ENCODE peak calls at places on chromosomes 13 and 19, in eight cellular contexts. One of them, this sample, is unnamed.

GRCh38 chr19:35029737-35030256 is 473 bp upstream of the SCN1B start:
- DNase-seq in small intestine: no peak
- DNase-seq in Calu3: no peak
- DNase-seq in dermis blood vessel endothelial cell: no peak
- DNase-seq in BJ: no peak
- DNase-seq in pancreas: no peak
- DNase-seq in right cardiac atrium: no peak
- DNase-seq in heart right ventricle: no peak
- DNase-seq in this sample: no peak

GRCh38 chr13:75296651-75297050 is 185.3 kb downstream of the TBC1D4 start:
- DNase-seq in dermis blood vessel endothelial cell: no peak
- DNase-seq in heart right ventricle: no peak
- DNase-seq in Calu3: no peak
- DNase-seq in small intestine: no peak
- DNase-seq in pancreas: no peak
- DNase-seq in right cardiac atrium: no peak
- DNase-seq in BJ: no peak
- DNase-seq in this sample: no peak

GRCh38 chr19:16676101-16676798 is 15.3 kb downstream of the TMEM38A start:
- DNase-seq in heart right ventricle: no peak
- DNase-seq in small intestine: no peak
- DNase-seq in pancreas: no peak
- DNase-seq in Calu3: no peak
- DNase-seq in BJ: no peak
- DNase-seq in dermis blood vessel endothelial cell: no peak
- DNase-seq in right cardiac atrium: no peak
- DNase-seq in this sample: peak; percentile 49

GRCh38 chr19:7965259-7965841 is 21.9 kb upstream of the TIMM44 start:
- DNase-seq in BJ: no peak
- DNase-seq in pancreas: no peak
- DNase-seq in dermis blood vessel endothelial cell: no peak
- DNase-seq in right cardiac atrium: no peak
- DNase-seq in small intestine: no peak
- DNase-seq in heart right ventricle: no peak
- DNase-seq in Calu3: no peak
- DNase-seq in this sample: no peak

GRCh38 chr19:3982701-3983541 is 2.3 kb downstream of the EEF2 start:
- DNase-seq in heart right ventricle: no peak
- DNase-seq in small intestine: no peak
- DNase-seq in right cardiac atrium: no peak
- DNase-seq in Calu3: no peak
- DNase-seq in pancreas: peak; percentile 19
- DNase-seq in BJ: no peak
- DNase-seq in dermis blood vessel endothelial cell: peak; percentile 44
- DNase-seq in this sample: no peak

GRCh38 chr13:26029581-26030136 is 22.2 kb downstream of the SHISA2 start:
- DNase-seq in BJ: no peak
- DNase-seq in dermis blood vessel endothelial cell: no peak
- DNase-seq in small intestine: no peak
- DNase-seq in pancreas: no peak
- DNase-seq in right cardiac atrium: no peak
- DNase-seq in Calu3: no peak
- DNase-seq in heart right ventricle: no peak
- DNase-seq in this sample: no peak

GRCh38 chr13:51637852-51638496 is 53.7 kb downstream of the WDFY2 start:
- DNase-seq in dermis blood vessel endothelial cell: no peak
- DNase-seq in Calu3: no peak
- DNase-seq in right cardiac atrium: no peak
- DNase-seq in heart right ventricle: no peak
- DNase-seq in pancreas: no peak
- DNase-seq in BJ: no peak
- DNase-seq in small intestine: no peak
- DNase-seq in this sample: no peak

GRCh38 chr19:4154571-4155312 is 1.3 kb downstream of the CREB3L3 start:
- DNase-seq in small intestine: no peak
- DNase-seq in Calu3: no peak
- DNase-seq in BJ: no peak
- DNase-seq in right cardiac atrium: no peak
- DNase-seq in heart right ventricle: no peak
- DNase-seq in dermis blood vessel endothelial cell: no peak
- DNase-seq in pancreas: no peak
- DNase-seq in this sample: no peak

GRCh38 chr19:36041831-36042230 is 9.2 kb upstream of the CLIP3 start:
- DNase-seq in dermis blood vessel endothelial cell: no peak
- DNase-seq in right cardiac atrium: no peak
- DNase-seq in Calu3: no peak
- DNase-seq in BJ: peak; percentile 71
- DNase-seq in pancreas: no peak
- DNase-seq in heart right ventricle: no peak
- DNase-seq in small intestine: no peak
- DNase-seq in this sample: no peak

GRCh38 chr13:97600438-97601080 is 166.6 kb downstream of the RAP2A start:
- DNase-seq in Calu3: no peak
- DNase-seq in dermis blood vessel endothelial cell: peak; percentile 15
- DNase-seq in BJ: peak; percentile 4
- DNase-seq in small intestine: no peak
- DNase-seq in right cardiac atrium: no peak
- DNase-seq in pancreas: no peak
- DNase-seq in heart right ventricle: no peak
- DNase-seq in this sample: no peak

GRCh38 chr13:113207890-113208423 is 512 bp downstream of the PCID2 start:
- DNase-seq in Calu3: no peak
- DNase-seq in BJ: no peak
- DNase-seq in small intestine: peak; percentile 35
- DNase-seq in pancreas: peak; percentile 47
- DNase-seq in dermis blood vessel endothelial cell: peak; percentile 73
- DNase-seq in right cardiac atrium: peak; percentile 45
- DNase-seq in heart right ventricle: peak; percentile 39
- DNase-seq in this sample: no peak